ENCODE peak calls at places on chromosomes 2 and 18, in seven cellular contexts. K is nucleus accumbens, U is fibroblast of the conjunctiva, W is GM20000, G is tibial artery, T is H7, X is glutamatergic neuron. M is an unnamed sample.

GRCh38 chr2:17460401-17461086 is 57.7 kb downstream of the RAD51AP2 start:
- DNase-seq in K (no peak), U (no peak), W (no peak), G (no peak), T (no peak), X (no peak), M (no peak)

GRCh38 chr2:49224426-49225010 is 70.2 kb upstream of the FSHR start:
- DNase-seq in K (no peak), U (no peak), W (no peak), G (no peak), T (no peak), X (no peak), M (no peak)

GRCh38 chr2:65662654-65663432 is 230.4 kb upstream of the SPRED2 start:
- DNase-seq in K (no peak), U (no peak), W (no peak), G (no peak), T (no peak), X (no peak), M (no peak)

GRCh38 chr2:107412981-107413380 is 413.7 kb upstream of the RGPD4 start:
- DNase-seq in K (no peak), U (no peak), W (no peak), G (no peak), T (no peak), X (no peak), M (no peak)

GRCh38 chr2:41914936-41915335 is 132.9 kb upstream of the PKDCC start:
- DNase-seq in K (no peak), U (no peak), W (no peak), G (no peak), T (no peak), X (no peak), M (no peak)

GRCh38 chr2:148701877-148702276 is 57.3 kb downstream of the EPC2 start:
- DNase-seq in K (no peak), U (no peak), W (no peak), G (no peak), T (no peak), X (no peak), M (no peak)

GRCh38 chr18:74489631-74490030 is 6.5 kb upstream of the CNDP2 start:
- DNase-seq in K (no peak), U (no peak), W (no peak), G (no peak), T (no peak), X (no peak), M (no peak)

GRCh38 chr2:71612581-71613520 is 159.5 kb downstream of the DYSF start:
- DNase-seq in K (no peak), U (no peak), W (no peak), G (peak), T (peak), X (no peak), M (no peak)

GRCh38 chr2:138071720-138072719 is 107.7 kb downstream of the HNMT start:
- DNase-seq in K (no peak), U (no peak), W (no peak), G (no peak), T (no peak), X (no peak), M (no peak)

GRCh38 chr2:15797231-15797945 is 143.0 kb upstream of the MYCN start:
- DNase-seq in K (no peak), U (no peak), W (no peak), G (no peak), T (peak), X (no peak), M (no peak)

GRCh38 chr2:63053889-63054725 is 3.5 kb downstream of the OTX1 start:
- DNase-seq in K (no peak), U (no peak), W (peak), G (no peak), T (peak), X (peak), M (peak)

GRCh38 chr2:241224068-241224850 is 35.8 kb downstream of the ANO7 start:
- DNase-seq in K (peak), U (peak), W (no peak), G (no peak), T (peak), X (peak), M (no peak)

GRCh38 chr18:7684966-7685365 is 117.8 kb downstream of the PTPRM start:
- DNase-seq in K (no peak), U (no peak), W (no peak), G (no peak), T (no peak), X (no peak), M (no peak)